ENCODE peak calls at places on chromosomes 4 and X, in four cellular contexts. X is HepG2, F is GM12878, V is K562. H is an unnamed sample.

GRCh38 chrX:141935645-141936044 is 32.0 kb downstream of the MAGEC1 start:
- DNase-seq in X (no peak), F (no peak), V (no peak), H (no peak)

GRCh38 chr4:56674984-56675383 is 6.1 kb downstream of the HOPX start:
- DNase-seq in V (no peak), X (no peak), F (no peak), H (no peak)

GRCh38 chr4:184504385-184504784 is 30.0 kb upstream of the IRF2 start:
- DNase-seq in V (no peak), F (no peak), X (no peak), H (no peak)

GRCh38 chr4:139977838-139978604 is 176.0 kb downstream of the MAML3 start:
- DNase-seq in F (no peak), V (no peak), X (no peak), H (no peak)

GRCh38 chrX:12814434-12814833 is 23.2 kb downstream of the PRPS2 start:
- DNase-seq in V (peak; percentile 47), F (peak; percentile 59), X (peak; percentile 29), H (peak; percentile 42)

GRCh38 chr4:93384211-93384610 is 444.3 kb upstream of the ATOH1 start:
- DNase-seq in F (no peak), X (no peak), V (no peak), H (no peak)

GRCh38 chr4:85496933-85497332 is 22.0 kb downstream of the ARHGAP24 start:
- DNase-seq in F (no peak), V (no peak), X (no peak), H (no peak)

GRCh38 chr4:70000713-70001112 is 4.9 kb downstream of the STATH start:
- DNase-seq in F (no peak), V (no peak), X (no peak), H (no peak)

GRCh38 chr4:72969957-72970356 is 99.6 kb downstream of the COX18 start:
- DNase-seq in V (no peak), F (no peak), X (no peak), H (no peak)

GRCh38 chr4:53321151-53321987 is 44.5 kb downstream of the SCFD2 start:
- DNase-seq in V (no peak), F (no peak), X (no peak), H (no peak)

GRCh38 chrX:9844936-9845573 is 58.8 kb downstream of the SHROOM2 start:
- DNase-seq in F (no peak), V (no peak), X (no peak), H (no peak)

GRCh38 chrX:109600114-109600710 is 24.8 kb downstream of the KCNE5 start:
- DNase-seq in X (no peak), F (no peak), V (no peak), H (no peak)

GRCh38 chrX:31165241-31166035 is 93.6 kb upstream of the FTHL17 start:
- DNase-seq in X (peak; percentile 0), V (no peak), F (no peak), H (no peak)

GRCh38 chr4:173934933-173935620 is 348.4 kb downstream of the FBXO8 start:
- DNase-seq in V (no peak), F (no peak), X (no peak), H (peak; percentile 55)

GRCh38 chr4:99649778-99650177 is 7.8 kb downstream of the C4orf54 start:
- DNase-seq in F (no peak), X (no peak), V (no peak), H (no peak)

GRCh38 chr4:7539659-7540058 is 104.9 kb upstream of the PSAPL1 start:
- DNase-seq in V (peak; percentile 38), F (no peak), X (peak; percentile 48), H (peak; percentile 83)

GRCh38 chrX:10755477-10756334 is 135.3 kb upstream of the MID1 start:
- DNase-seq in X (no peak), F (no peak), V (no peak), H (no peak)

GRCh38 chrX:22192419-22193086 is 80.2 kb upstream of the CBLL2 start:
- DNase-seq in X (peak; percentile 38), V (peak; percentile 63), F (peak; percentile 3), H (peak; percentile 75)

GRCh38 chrX:100685284-100685996 is 41.4 kb downstream of the SRPX2 start:
- DNase-seq in V (peak; percentile 77), X (peak; percentile 62), F (peak; percentile 53), H (peak; percentile 84)

GRCh38 chr4:169249214-169249973 is 21.4 kb downstream of the SH3RF1 start:
- DNase-seq in X (peak; percentile 90), V (no peak), F (no peak), H (no peak)

GRCh38 chr4:48205092-48205491 is 64.5 kb downstream of the TEC start:
- DNase-seq in F (no peak), X (no peak), V (peak; percentile 49), H (no peak)
- TF ChIP-seq SP1 in F (no peak), X (no peak), V (no peak), H (no peak)

DNA sequence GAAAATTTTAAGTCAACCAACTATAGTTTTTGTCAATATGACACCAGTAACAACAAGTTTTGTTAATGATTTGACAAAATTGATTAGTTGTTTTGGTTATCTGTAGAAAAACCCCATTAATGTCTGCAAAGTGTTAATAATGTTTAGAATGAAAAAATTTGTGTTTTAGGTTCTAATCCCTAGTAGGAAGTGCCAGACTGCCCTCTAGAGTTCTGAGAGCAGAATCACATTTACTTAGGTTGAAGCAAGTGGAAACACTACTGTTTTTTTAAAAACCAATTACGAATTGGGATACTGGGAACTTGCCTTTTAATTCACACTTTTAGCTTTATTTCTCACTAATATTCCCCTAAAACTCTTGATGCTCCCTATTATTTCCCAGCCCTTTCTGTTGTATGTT is 101.1 kb upstream of the CYLC1 start:
- DNase-seq in F (no peak), X (peak; percentile 6), V (peak; percentile 1), H (peak; percentile 5)
- TF ChIP-seq TARDBP in F (no peak), X (no peak), V (no peak), H (no peak)

DNA sequence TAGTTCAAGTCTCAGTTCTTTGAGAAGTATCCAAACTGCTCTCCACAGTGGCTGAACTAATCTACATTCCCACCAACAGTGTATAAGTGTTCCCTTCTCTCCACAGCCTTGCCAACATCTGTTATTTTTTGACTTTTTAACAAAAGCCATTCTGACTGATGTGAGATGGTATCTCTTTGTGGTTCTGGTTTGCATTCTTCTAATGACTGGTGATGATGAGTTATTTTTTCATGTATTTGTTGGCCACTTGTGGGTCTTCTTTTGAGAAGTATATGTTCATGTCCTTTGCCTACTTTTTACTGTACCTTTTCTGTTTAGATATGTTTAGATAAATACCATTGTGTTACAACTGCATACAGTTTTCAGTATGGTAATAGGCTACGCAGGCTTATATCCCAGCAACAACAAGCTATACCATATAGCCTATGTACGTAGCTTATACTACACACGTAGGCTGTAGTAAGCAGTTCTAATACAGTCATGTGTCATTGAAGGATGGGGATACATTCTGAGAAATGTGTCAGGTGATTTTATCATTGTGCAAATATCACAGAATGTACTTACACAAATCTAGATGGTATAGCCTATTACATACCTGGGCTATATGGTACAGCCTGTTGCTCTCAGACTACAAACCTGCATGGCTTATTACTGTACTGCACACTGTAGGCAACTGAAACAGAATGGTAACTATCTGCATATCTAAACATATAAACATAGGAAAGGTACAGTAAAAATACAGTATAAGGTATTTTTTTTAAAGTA is 28.1 kb downstream of the KLHL8 start:
- DNase-seq in V (no peak), F (no peak), X (no peak), H (no peak)
- TF ChIP-seq BHLHE40 in V (no peak), F (no peak), X (no peak), H (no peak)

DNA sequence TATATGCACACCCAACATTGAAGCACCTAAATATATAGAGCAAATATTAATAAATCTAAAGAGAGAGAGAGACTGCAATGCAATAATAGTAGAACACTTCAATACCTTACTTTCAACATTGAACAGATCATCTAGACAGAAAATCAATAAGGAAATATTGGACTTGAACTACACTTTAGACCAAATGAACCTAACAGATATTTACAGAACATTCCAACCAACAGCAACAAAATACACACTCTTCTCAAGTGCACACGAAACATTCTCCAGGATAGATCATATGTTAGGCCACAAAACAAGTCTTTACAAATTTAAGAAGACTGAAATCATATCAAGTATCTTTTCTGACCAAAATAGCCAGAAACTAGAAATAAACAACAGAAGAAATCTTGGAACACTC is 66.6 kb downstream of the CD99L2 start:
- DNase-seq in V (no peak), X (no peak), F (no peak), H (no peak)
- TF ChIP-seq SP1 in V (no peak), X (no peak), F (no peak), H (no peak)

GRCh38 chr4:37885496-37885895 is 5.4 kb upstream of the TBC1D1 start:
- DNase-seq in F (no peak), V (no peak), X (no peak), H (no peak)
- TF ChIP-seq TARDBP in F (no peak), V (no peak), X (no peak), H (no peak)

GRCh38 chrX:51148848-51149247 is 183.8 kb upstream of the NUDT10 start:
- DNase-seq in X (no peak), F (no peak), V (no peak), H (peak; percentile 11)

GRCh38 chrX:51144828-51145442 is 187.7 kb upstream of the NUDT10 start:
- DNase-seq in X (peak; percentile 16), V (peak; percentile 48), F (peak; percentile 1), H (peak; percentile 57)
- TF ChIP-seq BHLHE40 in X (no peak), V (no peak), F (no peak), H (no peak)

H was measured in HEK293T.